ENCODE peak calls at places on chromosomes 4 and X, in seven cellular contexts. O, C, Q, F, S, K and Z are unnamed samples.

GRCh38 chrX:75596178-75596577 is 73.3 kb upstream of the ZDHHC15 start:
- DNase-seq in O (peak; percentile 37), C (no peak), Q (no peak), F (no peak), S (no peak), K (no peak), Z (no peak)

GRCh38 chrX:124804962-124805361 is 458.6 kb downstream of the SH2D1A start:
- DNase-seq in O (no peak), C (no peak), Q (no peak), F (no peak), S (no peak), K (no peak), Z (no peak)

GRCh38 chr4:156198511-156198910 is 244.8 kb upstream of the CTSO start:
- DNase-seq in O (no peak), C (no peak), Q (no peak), F (no peak), S (no peak), K (no peak), Z (no peak)

GRCh38 chr4:8648296-8648695 is 55.7 kb downstream of the CPZ start:
- DNase-seq in O (no peak), C (no peak), Q (no peak), F (no peak), S (no peak), K (peak; percentile 19), Z (no peak)

GRCh38 chrX:69503228-69503834 is 795 bp upstream of the NALF2 start:
- DNase-seq in O (no peak), C (no peak), Q (peak; percentile 79), F (no peak), S (peak; percentile 79), K (no peak), Z (no peak)

GRCh38 chr4:141473952-141474351 is 162.4 kb upstream of the IL15 start:
- DNase-seq in O (no peak), C (peak; percentile 61), Q (no peak), F (no peak), S (no peak), K (no peak), Z (no peak)

GRCh38 chrX:24955372-24955771 is 60.4 kb downstream of the ARX start:
- DNase-seq in O (no peak), C (no peak), Q (no peak), F (no peak), S (no peak), K (no peak), Z (no peak)

GRCh38 chr4:90792689-90793088 is 665.5 kb downstream of the CCSER1 start:
- DNase-seq in O (no peak), C (no peak), Q (no peak), F (no peak), S (no peak), K (no peak), Z (no peak)

GRCh38 chrX:1754077-1754476 is 139.2 kb downstream of the ASMT start:
- DNase-seq in O (no peak), C (no peak), Q (no peak), F (no peak), S (no peak), K (no peak), Z (no peak)

GRCh38 chr4:159495515-159496236 is 392.8 kb downstream of the RAPGEF2 start:
- DNase-seq in O (no peak), C (no peak), Q (no peak), F (no peak), S (no peak), K (no peak), Z (no peak)

GRCh38 chr4:23947826-23948225 is 58.0 kb upstream of the PPARGC1A start:
- DNase-seq in O (no peak), C (peak; percentile 11), Q (no peak), F (no peak), S (no peak), K (no peak), Z (no peak)

GRCh38 chrX:49041683-49042529 is 1.3 kb downstream of the TFE3 start:
- DNase-seq in O (no peak), C (peak; percentile 73), Q (peak; percentile 12), F (no peak), S (no peak), K (no peak), Z (no peak)

GRCh38 chr4:25361253-25361652 is 15.8 kb upstream of the ANAPC4 start:
- DNase-seq in O (no peak), C (no peak), Q (no peak), F (no peak), S (no peak), K (no peak), Z (no peak)

GRCh38 chrX:68462653-68463052 is 29.4 kb upstream of the OPHN1 start:
- DNase-seq in O (no peak), C (peak; percentile 47), Q (peak; percentile 6), F (no peak), S (no peak), K (no peak), Z (no peak)

GRCh38 chr4:7808752-7809151 is 130.9 kb downstream of the AFAP1 start:
- DNase-seq in O (no peak), C (peak; percentile 93), Q (no peak), F (no peak), S (no peak), K (no peak), Z (peak; percentile 18)

GRCh38 chrX:51461053-51462050 is 35.0 kb downstream of the NUDT11 start:
- DNase-seq in O (no peak), C (peak; percentile 42), Q (no peak), F (no peak), S (peak; percentile 6), K (no peak), Z (no peak)

GRCh38 chr4:147138171-147138570 is 192.5 kb upstream of the TTC29 start:
- DNase-seq in O (no peak), C (peak; percentile 33), Q (no peak), F (no peak), S (no peak), K (no peak), Z (no peak)

GRCh38 chr4:4392501-4393183 is 5.7 kb downstream of the NSG1 start:
- DNase-seq in O (no peak), C (no peak), Q (no peak), F (no peak), S (no peak), K (no peak), Z (no peak)

GRCh38 chr4:8917321-8917811 is 45.7 kb upstream of the HMX1 start:
- DNase-seq in O (no peak), C (no peak), Q (no peak), F (peak; percentile 43), S (no peak), K (peak; percentile 34), Z (peak; percentile 52)

GRCh38 chrX:120749141-120749846 is 119.4 kb upstream of the C1GALT1C1 start:
- DNase-seq in O (no peak), C (no peak), Q (no peak), F (no peak), S (no peak), K (no peak), Z (no peak)

GRCh38 chr4:189084671-189085070 is 856.0 kb upstream of the FRG1 start:
- DNase-seq in O (no peak), C (no peak), Q (no peak), F (no peak), S (no peak), K (no peak), Z (no peak)

GRCh38 chr4:34183916-34184315 is 2060.4 kb downstream of the ARAP2 start:
- DNase-seq in O (no peak), C (no peak), Q (no peak), F (no peak), S (no peak), K (no peak), Z (no peak)

GRCh38 chrX:48648299-48648698 is 35.3 kb upstream of the WAS start:
- DNase-seq in O (peak; percentile 51), C (peak; percentile 45), Q (peak; percentile 34), F (peak; percentile 50), S (peak; percentile 28), K (no peak), Z (no peak)

GRCh38 chr4:71765837-71766236 is 18.0 kb downstream of the GC start:
- DNase-seq in O (no peak), C (no peak), Q (no peak), F (no peak), S (no peak), K (no peak), Z (no peak)
- TF ChIP-seq POLR2A in O (no peak), C (no peak), Q (no peak), F (no peak), S (no peak), K (no peak), Z (no peak)

DNA sequence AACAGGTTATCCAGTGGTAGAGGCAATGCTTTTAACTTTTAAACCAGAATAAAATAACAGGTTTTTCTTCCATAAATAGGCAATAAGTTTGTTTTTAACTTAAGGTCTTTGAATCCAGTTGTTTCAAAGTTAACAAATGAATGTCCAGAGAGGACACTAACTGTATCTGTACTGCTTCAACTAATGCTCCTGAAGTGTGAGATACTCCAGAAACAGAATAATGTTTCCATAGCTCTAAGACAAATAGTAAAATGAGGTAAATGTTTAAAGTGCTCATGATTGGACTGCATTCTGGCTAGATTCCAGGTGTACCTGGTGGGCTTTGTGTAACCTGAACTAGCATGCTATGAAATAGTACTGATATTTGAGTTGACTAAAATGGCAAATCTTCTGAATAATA is 51.7 kb downstream of the METTL14 start:
- DNase-seq in O (no peak), C (no peak), Q (no peak), F (no peak), S (no peak), K (no peak), Z (no peak)
- H3K36me3 ChIP-seq in O (no peaks in the 10 kb centered on the region), C (peaks cover 44% of the 10 kb centered on the region), Q (peaks cover 21% of the 10 kb centered on the region), F (peaks cover 12% of the 10 kb centered on the region), S (peaks cover 73% of the 10 kb centered on the region), K (peaks cover 2% of the 10 kb centered on the region), Z (peaks cover 45% of the 10 kb centered on the region)

GRCh38 chrX:154483325-154483724 is 3.1 kb downstream of the UBL4A start:
- DNase-seq in O (no peak), C (no peak), Q (no peak), F (no peak), S (no peak), K (no peak), Z (no peak)
- TF ChIP-seq POLR2A in O (no peak), C (no peak), Q (no peak), F (no peak), S (no peak), K (no peak), Z (no peak)

GRCh38 chr4:184621518-184621917 is 27.7 kb downstream of the CASP3 start:
- DNase-seq in O (no peak), C (no peak), Q (no peak), F (no peak), S (peak; percentile 48), K (no peak), Z (no peak)

GRCh38 chr4:184620208-184620867 is 28.9 kb downstream of the CASP3 start:
- DNase-seq in O (no peak), C (no peak), Q (no peak), F (no peak), S (no peak), K (no peak), Z (no peak)

GRCh38 chr4:184628103-184628502 is 21.1 kb downstream of the CASP3 start:
- DNase-seq in O (no peak), C (peak; percentile 58), Q (no peak), F (no peak), S (no peak), K (no peak), Z (no peak)

DNA sequence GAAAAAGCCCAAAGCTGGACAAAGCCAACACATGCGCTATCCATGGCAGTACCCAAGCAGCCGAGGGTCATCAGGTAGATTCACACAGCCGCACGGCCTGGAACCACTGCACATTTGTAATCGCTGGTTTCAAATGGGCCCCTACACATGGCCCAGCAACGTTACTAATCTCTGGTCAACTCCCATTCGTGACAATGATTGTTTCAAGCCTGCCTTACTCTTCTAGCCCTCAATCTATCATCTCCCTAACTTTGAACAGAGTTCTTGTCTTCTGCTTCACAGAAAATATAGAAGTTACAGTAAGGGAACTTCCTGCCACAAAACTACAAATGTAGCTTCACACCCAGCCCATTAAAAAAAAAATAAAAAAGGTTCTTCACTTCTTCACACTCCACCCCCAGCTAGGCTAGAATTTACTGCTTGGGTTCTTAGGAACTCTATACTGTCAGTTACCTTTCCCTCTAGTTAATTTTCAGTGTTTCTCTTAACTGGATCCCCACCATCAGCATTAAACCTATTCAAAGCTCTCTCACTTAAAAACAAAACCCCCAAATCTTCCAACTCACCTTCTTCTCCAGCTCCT is 24.2 kb downstream of the CASP3 start:
- DNase-seq in O (no peak), C (no peak), Q (no peak), F (no peak), S (no peak), K (no peak), Z (no peak)
- H3K36me3 ChIP-seq in O (no peaks in the 10 kb centered on the region), C (peaks cover 13% of the 10 kb centered on the region), Q (peaks cover 17% of the 10 kb centered on the region), F (no peaks in the 10 kb centered on the region), S (peaks cover 14% of the 10 kb centered on the region), K (no peaks in the 10 kb centered on the region), Z (peaks cover 34% of the 10 kb centered on the region)